ENCODE peak calls at places on chromosome 17, in five cellular contexts. V is fibroblast of lung, Q is left lung, Y is A549, E is Peyer's patch. J is an unnamed sample.

GRCh38 chr17:82629748-82630147 is 18.5 kb downstream of the WDR45B start:
- DNase-seq in Y (no peak), Q (no peak), E (no peak), V (no peak), J (no peak)

GRCh38 chr17:4696432-4696796 is 7.5 kb downstream of the PELP1 start:
- DNase-seq in Y (no peak), E (no peak), V (no peak), Q (no peak), J (no peak)

GRCh38 chr17:1474402-1475189 is 17.9 kb downstream of the MYO1C start:
- DNase-seq in Q (no peak), E (no peak), Y (no peak), V (no peak), J (peak)

GRCh38 chr17:18246880-18247612 is 11.5 kb downstream of the FLII start:
- DNase-seq in Q (peak), V (peak), E (peak), Y (peak), J (peak)

GRCh38 chr17:61641715-61642114 is 50.7 kb upstream of the NACA2 start:
- DNase-seq in Y (no peak), V (no peak), Q (no peak), E (no peak), J (no peak)

GRCh38 chr17:67585077-67585602 is 132.6 kb upstream of the NOL11 start:
- DNase-seq in E (no peak), Y (no peak), V (no peak), Q (no peak), J (no peak)

GRCh38 chr17:49926886-49927285 is 42.1 kb upstream of the DLX4 start:
- DNase-seq in E (no peak), V (peak), Q (no peak), Y (no peak), J (no peak)

GRCh38 chr17:69067274-69068047 is 6.7 kb upstream of the ABCA9 start:
- DNase-seq in Q (no peak), V (no peak), E (no peak), Y (no peak), J (no peak)

GRCh38 chr17:3695723-3696411 is at the start of gene P2RX5:
- DNase-seq in E (no peak), Q (no peak), Y (no peak), V (peak), J (peak)

GRCh38 chr17:14919580-14920160 is 345.5 kb downstream of the PMP22 start:
- DNase-seq in E (no peak), V (no peak), Q (no peak), Y (no peak), J (no peak)

GRCh38 chr17:73348824-73349095 is 37.0 kb upstream of the CDC42EP4 start:
- DNase-seq in E (no peak), Q (no peak), Y (no peak), V (no peak), J (no peak)

GRCh38 chr17:19724501-19725420 is 8.4 kb upstream of the SLC47A2 start:
- DNase-seq in Q (peak), Y (no peak), E (peak), V (peak), J (no peak)

GRCh38 chr17:19759934-19760530 is 11.9 kb upstream of the ALDH3A1 start:
- DNase-seq in E (no peak), V (no peak), Y (no peak), Q (no peak), J (peak)

GRCh38 chr17:30021708-30022317 is 80.4 kb downstream of the EFCAB5 start:
- DNase-seq in Y (peak), Q (no peak), V (peak), E (no peak), J (peak)

GRCh38 chr17:19501219-19501618 is 32.4 kb upstream of the SLC47A1 start:
- DNase-seq in Y (no peak), V (no peak), E (no peak), Q (no peak), J (no peak)

GRCh38 chr17:2253768-2254406 is 49.7 kb downstream of the SMG6 start:
- DNase-seq in V (no peak), Y (no peak), E (no peak), Q (no peak), J (no peak)

GRCh38 chr17:52105601-52106000 is 52.9 kb downstream of the CA10 start:
- DNase-seq in E (no peak), V (no peak), Q (no peak), Y (no peak), J (no peak)

GRCh38 chr17:38605230-38605851 is 411 bp downstream of the SRCIN1 start:
- DNase-seq in Y (peak), Q (no peak), E (no peak), V (no peak), J (no peak)

GRCh38 chr17:29619251-29619650 is 3.5 kb downstream of the CORO6 start:
- DNase-seq in V (peak), E (no peak), Y (no peak), Q (no peak), J (no peak)

GRCh38 chr17:51869387-51869786 is 289.1 kb downstream of the CA10 start:
- DNase-seq in V (peak), E (no peak), Y (no peak), Q (no peak), J (no peak)

GRCh38 chr17:74998783-74999182 is 11.4 kb downstream of the CDR2L start:
- DNase-seq in Q (no peak), E (no peak), V (no peak), Y (no peak), J (no peak)

GRCh38 chr17:6067060-6067459 is 3.1 kb upstream of the WSCD1 start:
- DNase-seq in Q (no peak), E (no peak), V (no peak), Y (no peak), J (no peak)

GRCh38 chr17:71472809-71473789 is 647.7 kb upstream of the SOX9 start:
- DNase-seq in Y (peak), E (no peak), V (peak), Q (no peak), J (peak)

GRCh38 chr17:50093807-50094206 is 1.3 kb upstream of the PDK2 start:
- DNase-seq in E (no peak), Y (no peak), Q (no peak), V (no peak), J (no peak)

GRCh38 chr17:16443390-16444257 is 28.3 kb downstream of the TRPV2 start:
- DNase-seq in E (no peak), Q (no peak), Y (no peak), V (no peak), J (no peak)

GRCh38 chr17:16442141-16442540 is 26.8 kb downstream of the TRPV2 start:
- DNase-seq in Y (no peak), V (peak), Q (no peak), E (no peak), J (no peak)

GRCh38 chr17:16440814-16441629 is 25.7 kb downstream of the TRPV2 start:
- DNase-seq in E (no peak), Q (no peak), V (peak), Y (no peak), J (no peak)

GRCh38 chr17:16444258-16444886 is 29.0 kb downstream of the TRPV2 start:
- DNase-seq in E (no peak), Y (no peak), Q (no peak), V (peak), J (peak)

GRCh38 chr17:16442594-16443389 is 27.4 kb downstream of the TRPV2 start:
- DNase-seq in Q (no peak), Y (no peak), V (peak), E (no peak), J (no peak)
- H3K27ac ChIP-seq in Q (peak), Y (peak), V (peak), E (no peak), J (peak)

DNA sequence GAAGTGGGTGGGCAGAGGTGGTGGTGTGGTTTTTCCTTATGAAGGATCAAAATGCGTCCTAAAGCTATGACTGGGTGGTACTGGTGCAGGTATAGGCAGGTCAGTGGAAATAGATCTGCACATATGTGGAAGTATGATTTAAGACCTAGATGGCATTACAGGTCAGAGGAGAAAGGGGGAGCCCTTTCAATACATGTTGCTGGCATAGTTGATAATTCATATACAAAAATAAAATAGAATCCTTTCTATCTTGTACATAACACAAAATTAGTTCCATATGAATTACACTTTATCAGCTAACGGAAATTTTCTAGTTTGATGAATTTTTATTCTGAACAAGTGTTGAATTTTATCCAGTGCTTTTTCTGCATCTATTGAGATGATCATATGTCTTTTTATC is 20.8 kb upstream of the PIK3R5 start:
- DNase-seq in V (no peak), Q (no peak), E (no peak), Y (no peak), J (no peak)
- TF ChIP-seq CTCF in V (no peak), Q (no peak), E (no peak), Y (peak), J (peak)

GRCh38 chr17:78645421-78646295 is 68.5 kb upstream of the DNAH17 start:
- DNase-seq in Y (peak), E (no peak), Q (peak), V (no peak), J (no peak)
- H3K27ac ChIP-seq in Y (peak), E (peak), Q (peak), V (no peak), J (no peak)

DNA sequence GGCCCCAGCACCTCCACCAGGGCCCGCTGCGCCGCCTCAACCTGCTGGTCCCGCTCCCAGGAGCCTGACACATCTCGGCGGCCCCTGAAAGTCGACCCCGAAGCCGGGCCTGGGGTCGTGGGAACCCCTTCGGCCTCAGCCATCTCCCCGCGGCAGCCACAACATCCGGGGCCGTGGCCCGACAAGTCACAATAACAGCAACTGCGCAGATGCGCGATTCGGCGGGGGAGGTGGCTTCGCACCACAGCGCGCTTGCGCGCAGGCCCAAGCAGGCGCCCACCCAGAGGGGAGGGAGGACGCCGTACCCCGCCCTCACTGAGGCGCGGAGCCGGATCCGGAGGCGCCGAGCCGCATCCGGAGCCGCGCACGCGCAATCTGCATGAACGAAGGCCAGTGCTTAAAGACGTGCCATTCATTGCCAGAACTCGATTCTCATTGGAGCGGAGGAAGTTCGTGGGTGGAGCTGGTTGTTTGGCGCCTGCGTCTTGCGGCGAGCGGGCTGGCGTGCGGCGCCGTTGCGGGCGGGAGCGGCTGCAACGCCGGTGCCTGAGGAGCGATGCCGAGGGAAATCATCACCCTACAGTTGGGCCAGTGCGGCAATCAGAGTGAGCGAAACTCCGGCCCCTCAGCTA is at the start of the genes RETREG3 and TUBG1:
- DNase-seq in Q (peak), Y (peak), E (peak), V (peak), J (peak)
- TF ChIP-seq CTCF in Q (no peak), Y (no peak), E (no peak), V (peak), J (peak)